ENCODE peak calls at places on chromosomes 3 and 15, in four cellular contexts. C is neural progenitor cell; K is naive thymus-derived CD4-positive, alpha-beta T cell; G is heart left ventricle. N is an unnamed sample.

GRCh38 chr15:98776607-98777281 is 128.4 kb downstream of the IGF1R start:
- DNase-seq in C (no peak), K (no peak), G (peak; percentile 49), N (peak; percentile 79)

GRCh38 chr3:136505676-136506075 is 246.5 kb downstream of the STAG1 start:
- DNase-seq in C (no peak), K (no peak), G (no peak), N (no peak)

GRCh38 chr3:23968467-23969184 is 23.5 kb downstream of the NR1D2 start:
- DNase-seq in C (no peak), K (no peak), G (no peak), N (no peak)

GRCh38 chr3:7205535-7206331 is 344.8 kb downstream of the GRM7 start:
- DNase-seq in C (no peak), K (no peak), G (no peak), N (no peak)

GRCh38 chr3:11558002-11558401 is 85.7 kb downstream of the VGLL4 start:
- DNase-seq in C (no peak), K (no peak), G (no peak), N (no peak)

GRCh38 chr3:10447527-10448260 is 57.7 kb downstream of the ATP2B2 start:
- DNase-seq in C (no peak), K (no peak), G (no peak), N (no peak)

GRCh38 chr3:134228461-134228860 is 22.2 kb downstream of the RYK start:
- DNase-seq in C (no peak), K (no peak), G (no peak), N (no peak)

GRCh38 chr15:70375006-70375409 is 277.3 kb upstream of the TLE3 start:
- DNase-seq in C (no peak), K (no peak), G (no peak), N (peak; percentile 39)

GRCh38 chr3:40800343-40800742 is 275.6 kb downstream of the ZNF621 start:
- DNase-seq in C (peak; percentile 32), K (no peak), G (peak; percentile 35), N (peak; percentile 64)

GRCh38 chr3:170144437-170144843 is 37.1 kb downstream of the PHC3 start:
- DNase-seq in C (no peak), K (no peak), G (no peak), N (no peak)

GRCh38 chr3:12452361-12453330 is 31.6 kb upstream of the TSEN2 start:
- DNase-seq in C (no peak), K (no peak), G (no peak), N (no peak)

N was measured in adrenal gland.